ENCODE peak calls at places on chromosomes 13 and 19, in four cellular contexts. U, L, G and H are unnamed samples. For H3K4me1, the result is how much of the 10 kb centered on the place peaks cover.

GRCh38 chr13:112900691-112901091 is 68.3 kb upstream of the MCF2L start:
- DNase-seq in U (no peak), L (no peak), G (no peak), H (no peak)

GRCh38 chr13:111460548-111461444 is 140.4 kb downstream of the TEX29 start:
- DNase-seq in U (peak), L (peak), G (no peak), H (peak)

GRCh38 chr19:16366433-16367268 is 42.0 kb downstream of the KLF2 start:
- DNase-seq in U (no peak), L (no peak), G (peak), H (no peak)

GRCh38 chr13:41502676-41503075 is 45.3 kb downstream of the RGCC start:
- DNase-seq in U (no peak), L (peak), G (no peak), H (no peak)

GRCh38 chr19:48806518-48806817 is 4.4 kb downstream of the BCAT2 start:
- DNase-seq in U (no peak), L (peak), G (no peak), H (no peak)

GRCh38 chr13:31896427-31896826 is 135.1 kb upstream of the FRY start:
- DNase-seq in U (no peak), L (no peak), G (no peak), H (no peak)

GRCh38 chr19:10093295-10094186 is 7.4 kb downstream of the SHFL start:
- DNase-seq in U (peak), L (no peak), G (no peak), H (no peak)

GRCh38 chr19:15456871-15457700 is 7.3 kb downstream of the RASAL3 start:
- DNase-seq in U (peak), L (peak), G (no peak), H (no peak)

GRCh38 chr13:40631605-40632004 is 34.8 kb downstream of the FOXO1 start:
- DNase-seq in U (no peak), L (no peak), G (no peak), H (no peak)

GRCh38 chr13:88622362-88622973 is 951.3 kb downstream of the SLITRK5 start:
- DNase-seq in U (no peak), L (no peak), G (no peak), H (no peak)

GRCh38 chr19:48553676-48554384 is 1.9 kb downstream of the SULT2B1 start:
- DNase-seq in U (peak), L (peak), G (no peak), H (no peak)

GRCh38 chr13:23794267-23795161 is 94.7 kb downstream of the MIPEP start:
- DNase-seq in U (peak), L (no peak), G (no peak), H (no peak)

GRCh38 chr13:48402325-48402962 is 10.5 kb downstream of the LPAR6 start:
- DNase-seq in U (no peak), L (no peak), G (no peak), H (no peak)

GRCh38 chr13:35764359-35765015 is 288.0 kb upstream of the MAB21L1 start:
- DNase-seq in U (no peak), L (no peak), G (no peak), H (no peak)

GRCh38 chr19:31334101-31334848 is 15.0 kb downstream of the TSHZ3 start:
- DNase-seq in U (peak), L (no peak), G (no peak), H (no peak)

GRCh38 chr19:7500811-7501450 is 12.1 kb upstream of the PEX11G start:
- DNase-seq in U (peak), L (peak), G (no peak), H (no peak)

GRCh38 chr19:14459703-14460102 is 15.5 kb downstream of the PTGER1 start:
- DNase-seq in U (no peak), L (no peak), G (no peak), H (no peak)

GRCh38 chr13:32984857-32985626 is 31.2 kb upstream of the KL start:
- DNase-seq in U (peak), L (peak), G (no peak), H (no peak)

GRCh38 chr13:66520511-66521390 is 709.4 kb downstream of the PCDH9 start:
- DNase-seq in U (no peak), L (no peak), G (no peak), H (no peak)

GRCh38 chr19:48975947-48976847 is 11.1 kb downstream of the FTL start:
- DNase-seq in U (no peak), L (no peak), G (no peak), H (no peak)

GRCh38 chr13:110323172-110323851 is 16.2 kb downstream of the COL4A2 start:
- DNase-seq in U (peak), L (no peak), G (no peak), H (no peak)

GRCh38 chr19:38298841-38299680 is 5.0 kb upstream of the C19orf33 start:
- DNase-seq in U (peak), L (no peak), G (no peak), H (no peak)

GRCh38 chr13:31046711-31047279 is 114.3 kb downstream of the TEX26 start:
- DNase-seq in U (no peak), L (peak), G (no peak), H (no peak)

GRCh38 chr13:79409828-79410227 is 3.8 kb upstream of the RBM26 start:
- DNase-seq in U (no peak), L (no peak), G (no peak), H (no peak)

GRCh38 chr13:92510416-92510815 is 716.2 kb upstream of the GPC6 start:
- DNase-seq in U (peak), L (no peak), G (no peak), H (no peak)

GRCh38 chr13:30832845-30833332 is 73.2 kb upstream of the MEDAG start:
- DNase-seq in U (peak), L (peak), G (no peak), H (no peak)

GRCh38 chr19:50460161-50460765 is 16.0 kb upstream of the EMC10 start:
- DNase-seq in U (peak), L (no peak), G (no peak), H (no peak)

DNA sequence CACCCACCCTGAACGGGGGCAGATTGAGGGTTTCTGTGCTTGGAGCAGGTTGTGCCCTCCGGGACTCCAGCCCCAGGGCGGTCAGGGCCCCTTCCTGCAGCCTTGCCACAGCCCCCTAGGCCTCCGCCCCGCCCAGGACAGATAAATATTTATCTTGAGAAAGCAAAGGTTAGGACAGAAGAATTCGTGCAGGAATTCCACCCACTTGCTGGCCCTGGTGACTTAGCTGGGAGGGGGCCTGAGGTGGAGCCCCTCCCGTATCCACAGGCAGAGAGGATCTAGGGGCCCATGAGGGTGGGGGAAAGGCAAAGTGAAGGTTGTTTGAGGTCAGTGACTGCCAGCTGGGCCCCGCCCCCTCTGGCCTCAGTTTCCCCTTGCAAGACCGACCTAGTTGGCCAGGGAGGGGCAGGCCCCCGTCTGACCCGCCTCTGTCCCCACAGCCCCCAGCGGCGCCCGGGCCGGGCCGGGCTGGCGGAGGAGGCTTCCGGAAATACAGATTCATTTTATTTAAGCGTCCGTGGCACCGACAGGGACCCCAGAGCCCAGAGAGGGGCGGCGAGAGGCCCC is 5.2 kb downstream of the MIDN start:
- DNase-seq in U (peak), L (no peak), G (no peak), H (no peak)
- H3K4me1 ChIP-seq in U (under half), L (half or more), G (half or more), H (half or more)

DNA sequence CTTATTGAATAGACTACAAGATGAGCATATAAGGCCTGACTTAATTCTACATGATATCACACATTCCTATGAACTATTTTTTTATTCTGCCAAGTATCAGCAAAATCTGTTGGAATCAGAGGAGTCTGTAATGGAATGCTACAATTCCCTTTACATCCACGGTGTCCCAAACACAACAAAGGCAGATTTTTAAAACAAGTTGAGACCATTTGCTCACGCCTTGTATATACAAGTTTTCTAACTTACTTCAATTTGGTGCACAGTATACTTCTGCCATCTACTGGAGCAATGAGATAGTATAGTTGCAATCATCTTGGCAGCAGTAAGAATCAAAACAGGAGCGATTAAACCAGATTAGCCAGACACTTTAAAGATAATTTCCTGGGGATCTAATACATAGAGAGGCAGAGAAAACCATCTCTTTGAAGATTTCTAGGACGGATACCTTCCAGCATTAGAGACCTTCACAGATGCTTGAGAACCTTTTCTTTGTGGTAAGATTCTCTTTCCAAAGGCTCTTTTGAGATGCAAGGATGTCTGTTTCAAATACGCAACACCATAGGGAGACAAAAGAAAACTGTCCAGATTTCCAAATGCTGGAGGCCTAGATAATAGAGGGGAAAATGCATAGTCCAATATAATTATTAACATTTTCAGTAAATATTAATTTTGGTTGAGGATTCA is 302.0 kb upstream of the MIR17HG start:
- DNase-seq in U (peak), L (no peak), G (no peak), H (no peak)
- H3K4me1 ChIP-seq in U (under half), L (under half), G (under half), H (under half)

DNA sequence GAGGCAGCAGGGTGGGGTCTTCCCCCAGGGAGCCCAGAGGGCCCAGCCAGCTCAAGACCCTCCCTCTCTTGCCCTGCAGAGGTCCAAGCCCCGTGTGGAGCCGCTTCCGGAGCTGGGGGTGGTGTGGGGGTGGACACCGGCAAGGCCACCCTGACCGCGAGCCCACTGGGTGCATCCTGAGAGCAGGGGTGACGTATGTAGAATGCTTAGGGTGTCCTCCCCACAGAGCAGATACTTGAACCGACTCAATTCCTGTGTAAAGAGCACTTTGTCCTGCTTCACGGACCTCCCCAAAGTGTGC is 14.8 kb downstream of the UBXN6 start:
- DNase-seq in U (no peak), L (no peak), G (no peak), H (no peak)
- H3K4me1 ChIP-seq in U (under half), L (under half), G (under half), H (under half)

GRCh38 chr19:18503971-18504885 is 17.6 kb downstream of the ELL start:
- DNase-seq in U (peak), L (peak), G (no peak), H (no peak)
- H3K4me1 ChIP-seq in U (under half), L (half or more), G (half or more), H (under half)

DNA sequence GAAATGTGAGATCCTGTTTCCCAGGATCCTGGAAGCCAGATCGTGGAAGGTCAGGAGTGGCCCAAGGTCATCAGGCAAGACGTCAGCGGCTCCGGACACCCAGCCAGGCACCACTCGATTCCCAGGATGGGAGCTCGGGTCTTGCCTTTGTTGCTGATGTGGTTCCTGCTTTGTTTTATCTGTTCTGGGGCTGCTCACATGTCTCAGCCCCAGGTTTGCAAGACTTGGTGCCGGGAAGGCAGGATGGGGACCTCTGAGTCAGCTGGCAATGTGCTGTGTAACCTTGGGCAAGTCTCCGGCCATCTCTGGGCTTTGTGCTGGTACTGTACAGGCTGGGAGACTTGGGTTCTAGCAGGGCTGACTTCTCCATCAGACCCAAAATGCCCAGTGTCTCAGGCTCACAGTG is 1.4 kb upstream of the FCHO1 start:
- DNase-seq in U (no peak), L (no peak), G (no peak), H (no peak)
- H3K4me1 ChIP-seq in U (under half), L (under half), G (under half), H (under half)